ENCODE peak calls at places on chromosome 5, in six cellular contexts. F is MM.1S, I is body of pancreas, V is AG04449, Z is left ventricle myocardium inferior, J is pancreas. O is an unnamed sample.

GRCh38 chr5:88881566-88881965 is 1.4 kb downstream of the MEF2C start:
- DNase-seq in V (no peak), F (peak; percentile 78), I (no peak), Z (no peak), J (no peak), O (no peak)

GRCh38 chr5:167587768-167588167 is 703.7 kb upstream of the WWC1 start:
- DNase-seq in F (no peak), V (no peak), J (no peak), I (peak; percentile 28), Z (no peak), O (peak; percentile 16)

GRCh38 chr5:128920345-128921215 is 44.7 kb upstream of the SLC27A6 start:
- DNase-seq in J (no peak), I (no peak), F (no peak), V (no peak), Z (no peak), O (peak; percentile 9)

GRCh38 chr5:68953151-68953884 is 140.5 kb upstream of the SLC30A5 start:
- DNase-seq in F (no peak), V (no peak), I (no peak), Z (no peak), J (no peak), O (peak; percentile 22)

GRCh38 chr5:32230356-32231099 is 56.4 kb upstream of the GOLPH3 start:
- DNase-seq in F (no peak), I (no peak), V (no peak), Z (no peak), J (no peak), O (no peak)

GRCh38 chr5:144237851-144238250 is 67.2 kb downstream of the KCTD16 start:
- DNase-seq in F (peak; percentile 7), I (no peak), Z (no peak), V (peak; percentile 4), J (no peak), O (no peak)

GRCh38 chr5:179054036-179054785 is 6.0 kb upstream of the ZNF354C start:
- DNase-seq in F (no peak), J (no peak), I (no peak), Z (no peak), V (no peak), O (no peak)

GRCh38 chr5:98768160-98769005 is 5.1 kb upstream of the RGMB start:
- DNase-seq in Z (no peak), F (peak; percentile 43), I (peak; percentile 53), V (no peak), J (peak; percentile 31), O (no peak)

GRCh38 chr5:171420429-171421231 is 1.2 kb downstream of the FGF18 start:
- DNase-seq in F (no peak), I (peak; percentile 75), V (peak; percentile 42), Z (peak; percentile 90), J (peak; percentile 35), O (peak; percentile 30)

GRCh38 chr5:122605236-122605635 is 169.6 kb upstream of the SNX2 start:
- DNase-seq in Z (no peak), I (no peak), J (no peak), F (no peak), V (no peak), O (no peak)

DNA sequence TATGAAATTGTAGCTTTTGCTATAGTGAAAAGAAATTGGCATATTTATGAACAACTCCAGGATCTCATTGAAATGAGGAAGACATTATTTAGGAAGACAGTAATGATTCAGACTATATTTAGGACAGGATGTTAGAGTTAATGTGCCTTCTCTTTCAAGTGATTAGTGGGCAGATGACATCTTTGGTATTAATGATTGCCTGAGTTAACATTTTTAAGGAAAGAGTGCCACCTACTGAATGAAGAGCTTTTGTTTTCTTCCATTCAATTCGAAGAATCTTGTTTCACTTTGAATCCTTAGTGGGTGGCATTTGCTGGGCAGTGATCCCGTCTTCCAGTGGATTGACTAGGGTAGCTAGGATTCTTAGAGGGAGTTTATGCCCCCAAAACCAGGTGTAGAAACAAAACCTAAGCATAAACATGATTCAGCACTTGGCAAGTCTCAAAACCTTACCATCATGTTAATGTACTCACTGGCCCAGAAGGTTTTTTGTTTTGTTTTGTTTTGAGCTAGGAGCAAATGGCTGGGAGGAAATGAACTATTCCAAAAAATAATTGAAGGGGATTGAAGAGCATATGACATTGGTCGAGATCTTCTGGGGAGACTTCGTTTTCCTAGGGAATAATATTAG is 23.2 kb downstream of the MAP3K1 start:
- DNase-seq in V (peak; percentile 47), Z (no peak), J (no peak), F (peak; percentile 74), I (peak; percentile 32), O (peak; percentile 38)
- H3K4me3 ChIP-seq in V (peak overlapping the region; percentile 21), Z (peak overlapping the region; percentile 29), J (no peak overlapping the region), F (peak overlapping the region; percentile 49), I (no peak overlapping the region), O (no peak overlapping the region)

GRCh38 chr5:82422751-82423181 is 144.6 kb upstream of the RPS23 start:
- DNase-seq in F (no peak), I (peak; percentile 9), V (no peak), J (no peak), Z (no peak), O (no peak)

GRCh38 chr5:82422001-82422740 is 144.0 kb upstream of the RPS23 start:
- DNase-seq in F (no peak), J (no peak), V (no peak), Z (no peak), I (no peak), O (no peak)

GRCh38 chr5:82418608-82418950 is 140.4 kb upstream of the RPS23 start:
- DNase-seq in J (no peak), F (no peak), I (no peak), V (no peak), Z (no peak), O (no peak)

GRCh38 chr5:82419559-82420332 is 141.6 kb upstream of the RPS23 start:
- DNase-seq in Z (no peak), J (no peak), I (no peak), V (no peak), F (no peak), O (no peak)

DNA sequence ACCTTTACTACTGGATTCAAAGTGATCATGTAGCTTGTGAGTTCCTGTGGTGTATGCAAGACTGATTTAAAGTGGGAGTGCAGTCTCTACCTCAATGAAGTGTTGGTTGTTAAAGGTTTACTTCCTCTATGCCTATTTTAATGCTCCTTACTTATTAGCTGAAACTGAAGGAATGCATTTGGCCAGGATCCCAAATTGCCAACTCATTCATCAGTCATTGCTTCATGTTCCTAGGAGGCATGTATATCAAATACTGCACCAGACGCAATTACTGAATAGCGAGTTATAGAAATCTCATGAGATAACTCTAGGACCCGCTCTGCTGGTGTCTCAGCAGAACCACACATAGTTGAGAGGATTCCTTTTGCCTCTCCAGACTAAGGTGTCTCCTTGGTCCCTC is 143.0 kb upstream of the RPS23 start:
- DNase-seq in F (no peak), I (no peak), Z (no peak), J (no peak), V (peak; percentile 94), O (no peak)
- TF ChIP-seq CTCF in F (no peak), I (no peak), Z (no peak), J (no peak), V (peak; percentile 29), O (peak; percentile 9)

GRCh38 chr5:1881273-1881586 is 1.5 kb downstream of the IRX4 start:
- DNase-seq in Z (no peak), J (no peak), I (no peak), V (no peak), F (no peak), O (peak; percentile 7)
- H3K4me3 ChIP-seq in Z (no peak overlapping the region), J (no peak overlapping the region), I (no peak overlapping the region), V (no peak overlapping the region), F (no peak overlapping the region), O (no peak overlapping the region)

DNA sequence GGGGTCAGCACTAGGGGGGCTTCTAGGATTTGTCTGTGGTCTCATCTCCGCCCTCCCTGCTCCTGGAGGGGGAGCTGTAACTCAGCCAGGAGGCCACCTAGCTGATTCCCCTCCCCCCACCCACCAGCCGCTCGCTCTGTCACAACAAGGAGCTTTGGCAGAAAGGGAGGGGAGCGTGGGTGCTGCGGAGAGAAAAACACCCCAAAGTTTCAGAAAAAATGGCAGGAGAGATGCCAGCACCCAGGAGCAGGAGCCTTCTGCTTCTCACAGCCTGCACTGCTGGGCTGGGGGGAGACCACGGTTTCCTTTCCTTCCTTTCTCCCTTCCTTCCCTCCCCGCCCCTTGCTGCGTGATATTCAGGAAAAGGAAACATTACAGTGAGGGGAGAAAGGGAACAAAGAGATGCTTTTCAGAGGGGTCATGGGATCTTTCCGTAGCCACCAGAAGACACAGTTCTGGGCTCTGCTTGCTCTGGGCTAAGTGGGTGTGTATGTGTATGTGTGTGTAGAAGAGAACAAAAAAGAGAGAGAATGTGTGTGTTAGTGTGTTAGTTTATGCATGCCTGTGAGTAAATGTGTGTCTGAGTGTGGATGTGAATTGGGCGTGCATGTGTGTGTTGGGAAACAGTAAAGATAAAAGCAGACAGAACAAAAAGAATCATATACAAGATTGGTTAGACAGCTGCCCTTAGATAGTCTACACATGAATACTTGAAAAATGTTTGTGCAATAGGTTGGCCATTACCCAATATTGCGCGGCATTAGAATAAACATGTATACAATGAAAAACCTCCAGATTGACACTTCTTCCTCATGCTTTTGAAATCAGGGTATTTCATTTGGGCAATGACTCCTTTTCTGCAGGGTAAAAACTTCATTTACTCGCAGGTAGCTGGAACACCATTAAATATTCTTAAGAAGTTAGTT is 36.4 kb upstream of the HSPA9 start:
- DNase-seq in F (no peak), Z (no peak), J (no peak), V (no peak), I (peak; percentile 19), O (no peak)
- TF ChIP-seq CTCF in F (no peak), Z (peak; percentile 9), J (no peak), V (no peak), I (no peak), O (no peak)

DNA sequence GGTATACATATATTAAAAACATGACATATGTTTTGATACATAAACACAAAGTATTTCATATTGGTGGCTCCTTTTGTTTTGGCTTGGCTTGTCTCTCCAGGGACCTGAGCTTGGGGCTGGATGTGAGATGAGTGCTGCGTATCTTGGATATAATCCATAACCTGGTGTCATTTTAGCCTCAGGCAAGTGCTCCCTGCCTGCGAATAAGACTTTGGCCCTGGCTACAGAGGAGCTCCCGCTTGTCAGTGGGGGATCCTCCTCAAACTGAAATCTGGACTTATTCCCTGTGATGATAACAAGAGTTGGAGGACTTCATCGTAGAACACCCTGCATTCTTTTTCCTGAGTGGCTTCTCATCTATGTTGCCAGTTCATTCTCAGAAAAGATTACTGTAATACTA is 341.7 kb upstream of the CLINT1 start:
- DNase-seq in F (no peak), J (no peak), Z (no peak), V (no peak), I (no peak), O (no peak)
- H3K4me3 ChIP-seq in F (no peak overlapping the region), J (no peak overlapping the region), Z (no peak overlapping the region), V (no peak overlapping the region), I (no peak overlapping the region), O (no peak overlapping the region)

DNA sequence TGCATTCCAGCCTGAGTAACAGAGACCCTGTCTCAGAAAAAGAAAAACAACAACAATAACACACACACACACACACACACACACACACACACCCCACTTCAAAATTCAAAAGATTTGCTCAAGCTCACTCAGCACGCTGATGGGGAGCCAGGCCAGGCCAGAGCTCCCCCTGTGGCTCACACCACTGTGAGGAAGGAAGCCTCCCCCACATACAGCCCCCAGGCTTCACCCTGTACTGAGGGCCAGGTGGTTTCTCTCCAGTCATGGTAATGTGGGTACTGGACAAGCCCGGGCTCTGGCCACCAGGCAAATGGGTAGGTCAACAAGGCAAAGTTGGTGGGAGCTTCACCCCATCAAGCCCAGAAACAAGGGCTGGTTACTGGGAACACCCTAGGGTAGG is 19.0 kb downstream of the ATOX1 start:
- DNase-seq in V (no peak), J (no peak), Z (no peak), I (no peak), F (no peak), O (no peak)
- TF ChIP-seq CTCF in V (no peak), J (no peak), Z (no peak), I (no peak), F (no peak), O (no peak)